ENCODE peak calls at places on chromosomes 16 and 17, in five cellular contexts. J, K, R, W and P are unnamed samples.

GRCh38 chr17:17129466-17129865 is 76.7 kb downstream of the PLD6 start:
- DNase-seq in J (no peak), K (no peak), R (no peak), W (no peak), P (no peak)

GRCh38 chr17:59002848-59003247 is 103.8 kb downstream of the TRIM37 start:
- DNase-seq in J (no peak), K (no peak), R (no peak), W (no peak), P (peak)

GRCh38 chr17:5283531-5284315 is 1.6 kb downstream of the RABEP1 start:
- DNase-seq in J (peak), K (no peak), R (no peak), W (peak), P (peak)

GRCh38 chr16:85554114-85554790 is 58.9 kb upstream of the GSE1 start:
- DNase-seq in J (peak), K (peak), R (peak), W (peak), P (peak)

GRCh38 chr16:746637-747036 is 5.8 kb upstream of the CIAO3 start:
- DNase-seq in J (no peak), K (no peak), R (no peak), W (no peak), P (no peak)

GRCh38 chr17:8365143-8365542 is 11.4 kb downstream of the KRABD2 start:
- DNase-seq in J (peak), K (no peak), R (no peak), W (peak), P (peak)

GRCh38 chr17:63550816-63551639 is 751 bp downstream of the DCAF7 start:
- DNase-seq in J (peak), K (no peak), R (no peak), W (peak), P (peak)

GRCh38 chr17:16467886-16468285 is 24.1 kb downstream of the LRRC75A start:
- DNase-seq in J (no peak), K (no peak), R (no peak), W (no peak), P (no peak)

GRCh38 chr17:38578229-38578628 is 27.5 kb downstream of the SRCIN1 start:
- DNase-seq in J (no peak), K (no peak), R (no peak), W (no peak), P (no peak)

GRCh38 chr17:9644910-9645751 is at the start of gene USP43:
- DNase-seq in J (no peak), K (no peak), R (no peak), W (peak), P (peak)

GRCh38 chr17:12388206-12388605 is 277.5 kb upstream of the MYOCD start:
- DNase-seq in J (peak), K (no peak), R (no peak), W (no peak), P (peak)

GRCh38 chr16:634051-634670 is 1.9 kb downstream of the METTL26 start:
- DNase-seq in J (no peak), K (peak), R (no peak), W (no peak), P (no peak)

GRCh38 chr17:36731806-36732205 is 130.4 kb downstream of the MRM1 start:
- DNase-seq in J (no peak), K (no peak), R (no peak), W (peak), P (no peak)

GRCh38 chr16:83853834-83854233 is 45.1 kb upstream of the MLYCD start:
- DNase-seq in J (no peak), K (no peak), R (no peak), W (no peak), P (no peak)

GRCh38 chr17:39231587-39232551 is 6.1 kb upstream of the STAC2 start:
- DNase-seq in J (no peak), K (peak), R (no peak), W (peak), P (peak)

GRCh38 chr17:31078290-31078689 is 16.5 kb upstream of the NF1 start:
- DNase-seq in J (no peak), K (no peak), R (no peak), W (no peak), P (no peak)

GRCh38 chr17:73822371-73822770 is 178.1 kb upstream of the SDK2 start:
- DNase-seq in J (no peak), K (no peak), R (no peak), W (no peak), P (no peak)

GRCh38 chr17:81727324-81728031 is 15.4 kb downstream of the SLC25A10 start:
- DNase-seq in J (no peak), K (no peak), R (no peak), W (no peak), P (no peak)

DNA sequence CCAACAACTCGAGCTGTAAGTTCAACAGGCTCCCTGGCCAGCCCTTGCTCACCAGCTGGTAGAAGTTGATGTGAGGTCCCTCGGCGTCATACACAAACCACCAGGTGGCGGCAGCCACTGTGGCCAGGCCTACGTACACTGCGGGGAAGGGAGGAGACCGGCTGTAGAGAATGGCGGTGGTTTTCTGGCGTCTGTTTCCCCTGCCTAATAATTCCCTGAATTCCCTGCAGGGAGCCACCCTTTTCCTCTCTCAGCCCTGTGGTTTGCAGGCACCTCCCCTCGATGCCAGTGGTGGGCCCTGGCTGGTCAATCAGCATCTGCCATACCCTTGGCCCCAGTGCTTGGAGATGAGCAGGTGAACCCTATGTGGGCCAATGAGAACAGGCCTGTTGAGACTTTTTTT is 18.9 kb upstream of the P2RX1 start:
- DNase-seq in J (peak), K (peak), R (peak), W (peak), P (peak)
- TF ChIP-seq CTCF in J (peak), K (peak), R (peak), W (peak), P (peak)

GRCh38 chr17:66842505-66842904 is 7.6 kb downstream of the CACNG5 start:
- DNase-seq in J (no peak), K (no peak), R (no peak), W (no peak), P (no peak)

GRCh38 chr17:66841744-66842143 is 6.8 kb downstream of the CACNG5 start:
- DNase-seq in J (no peak), K (no peak), R (no peak), W (no peak), P (no peak)

GRCh38 chr17:66842959-66843358 is 8.0 kb downstream of the CACNG5 start:
- DNase-seq in J (no peak), K (no peak), R (no peak), W (no peak), P (no peak)

GRCh38 chr17:66840061-66840460 is 5.1 kb downstream of the CACNG5 start:
- DNase-seq in J (no peak), K (no peak), R (no peak), W (no peak), P (no peak)

DNA sequence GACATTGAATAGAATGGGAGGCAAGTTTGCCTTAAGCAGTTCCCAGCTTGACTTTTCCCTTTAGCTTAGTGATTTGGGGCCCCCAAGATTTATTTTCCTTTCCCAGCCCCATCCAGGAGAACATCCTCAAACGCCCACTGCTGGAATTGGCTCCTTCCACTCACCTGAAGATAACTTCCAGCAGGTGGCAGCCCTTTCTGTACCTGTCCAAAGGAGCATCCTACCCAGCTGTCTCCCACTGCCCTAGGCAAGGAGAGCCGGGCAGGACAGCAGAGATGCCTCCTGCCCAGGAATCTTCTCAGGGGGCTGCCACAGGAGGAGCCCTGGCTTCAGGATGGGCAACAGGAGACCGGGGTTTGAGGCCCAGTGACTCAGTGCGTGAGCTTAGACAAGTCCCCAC is 6.4 kb downstream of the CACNG5 start:
- DNase-seq in J (no peak), K (no peak), R (no peak), W (no peak), P (no peak)
- TF ChIP-seq CTCF in J (no peak), K (no peak), R (no peak), W (no peak), P (no peak)

DNA sequence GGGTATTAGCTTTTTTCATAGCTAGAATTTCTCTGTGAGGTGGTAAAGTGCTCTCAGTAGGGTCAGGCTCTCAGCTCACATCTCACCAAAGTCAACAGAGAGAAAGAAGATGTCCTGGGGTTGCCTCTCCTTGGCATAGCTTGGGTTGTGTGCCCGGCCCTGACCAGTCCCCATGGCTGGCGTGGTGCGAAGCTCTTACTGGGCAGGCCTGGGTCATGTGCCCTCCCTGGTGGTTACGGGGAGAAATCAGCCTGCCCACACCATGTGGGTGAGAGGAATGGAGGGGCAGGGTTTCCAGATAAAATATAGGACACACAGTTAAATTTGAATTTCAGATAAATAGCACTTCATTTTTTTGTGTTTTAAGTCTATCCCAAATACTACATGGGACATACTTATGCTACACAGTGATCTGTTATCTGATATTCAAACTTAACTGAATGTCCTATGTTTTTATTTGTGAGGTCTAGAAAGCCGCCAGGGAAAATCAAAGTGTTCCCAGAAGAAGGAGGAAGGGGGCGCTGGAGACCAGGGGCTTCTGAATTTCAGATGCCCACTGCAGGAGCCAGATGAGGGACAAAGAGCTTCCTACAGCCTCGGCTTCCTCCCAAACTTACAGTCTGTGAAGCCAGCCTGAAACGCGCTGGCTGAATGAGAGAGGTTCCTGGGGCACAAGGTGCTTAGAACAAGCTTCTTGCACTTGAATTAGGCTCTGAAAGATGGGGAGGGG is 45.4 kb downstream of the NKD1 start:
- DNase-seq in J (no peak), K (peak), R (no peak), W (peak), P (peak)
- TF ChIP-seq CTCF in J (peak), K (no peak), R (no peak), W (peak), P (peak)

GRCh38 chr17:15249487-15249886 is 15.6 kb downstream of the PMP22 start:
- DNase-seq in J (no peak), K (peak), R (no peak), W (no peak), P (no peak)

GRCh38 chr17:15250459-15250858 is 14.7 kb downstream of the PMP22 start:
- DNase-seq in J (no peak), K (no peak), R (no peak), W (no peak), P (no peak)

GRCh38 chr17:15247891-15248529 is 17.1 kb downstream of the PMP22 start:
- DNase-seq in J (no peak), K (peak), R (no peak), W (no peak), P (no peak)
- TF ChIP-seq CTCF in J (peak), K (no peak), R (no peak), W (peak), P (peak)